ENCODE peak calls at places on chromosomes 6 and 20, in six cellular contexts. One of them, this sample, is unnamed. For H3K4me1, the result is how much of the 10 kb centered on the place peaks cover.

GRCh38 chr6:33248643-33248931 is 23.1 kb downstream of the VPS52 start:
- DNase-seq in stomach: peak
- DNase-seq in heart left ventricle: no peak
- DNase-seq in adrenal gland: no peak
- DNase-seq in endothelial cell of umbilical vein: no peak
- DNase-seq in A549: no peak
- DNase-seq in this sample: no peak

GRCh38 chr6:43814865-43815264 is 44.9 kb downstream of the VEGFA start:
- DNase-seq in stomach: no peak
- DNase-seq in heart left ventricle: no peak
- DNase-seq in adrenal gland: no peak
- DNase-seq in endothelial cell of umbilical vein: no peak
- DNase-seq in A549: no peak
- DNase-seq in this sample: no peak

GRCh38 chr20:4102381-4102780 is 87.0 kb upstream of the RNF24 start:
- DNase-seq in stomach: no peak
- DNase-seq in heart left ventricle: no peak
- DNase-seq in adrenal gland: no peak
- DNase-seq in endothelial cell of umbilical vein: no peak
- DNase-seq in A549: no peak
- DNase-seq in this sample: no peak

GRCh38 chr6:124487778-124488431 is 474.3 kb upstream of the RNF217 start:
- DNase-seq in stomach: no peak
- DNase-seq in heart left ventricle: no peak
- DNase-seq in adrenal gland: no peak
- DNase-seq in endothelial cell of umbilical vein: peak
- DNase-seq in A549: no peak
- DNase-seq in this sample: no peak

GRCh38 chr6:90217621-90218496 is 78.8 kb downstream of the BACH2 start:
- DNase-seq in stomach: peak
- DNase-seq in heart left ventricle: peak
- DNase-seq in adrenal gland: no peak
- DNase-seq in endothelial cell of umbilical vein: no peak
- DNase-seq in A549: peak
- DNase-seq in this sample: peak

GRCh38 chr6:63644668-63645326 is 9.2 kb downstream of the PHF3 start:
- DNase-seq in stomach: no peak
- DNase-seq in heart left ventricle: no peak
- DNase-seq in adrenal gland: no peak
- DNase-seq in endothelial cell of umbilical vein: peak
- DNase-seq in A549: no peak
- DNase-seq in this sample: no peak

GRCh38 chr6:81648502-81648901 is 104.0 kb downstream of the TENT5A start:
- DNase-seq in stomach: no peak
- DNase-seq in heart left ventricle: no peak
- DNase-seq in adrenal gland: no peak
- DNase-seq in endothelial cell of umbilical vein: no peak
- DNase-seq in A549: no peak
- DNase-seq in this sample: no peak

GRCh38 chr6:8322659-8323058 is 112.7 kb downstream of the SLC35B3 start:
- DNase-seq in stomach: no peak
- DNase-seq in heart left ventricle: no peak
- DNase-seq in adrenal gland: no peak
- DNase-seq in endothelial cell of umbilical vein: no peak
- DNase-seq in A549: no peak
- DNase-seq in this sample: no peak

GRCh38 chr6:8743146-8743745 is 307.9 kb upstream of the SLC35B3 start:
- DNase-seq in stomach: no peak
- DNase-seq in heart left ventricle: no peak
- DNase-seq in adrenal gland: peak
- DNase-seq in endothelial cell of umbilical vein: no peak
- DNase-seq in A549: peak
- DNase-seq in this sample: no peak

GRCh38 chr6:84675651-84676050 is 88.7 kb downstream of the TBX18 start:
- DNase-seq in stomach: no peak
- DNase-seq in heart left ventricle: no peak
- DNase-seq in adrenal gland: no peak
- DNase-seq in endothelial cell of umbilical vein: no peak
- DNase-seq in A549: no peak
- DNase-seq in this sample: no peak

GRCh38 chr6:108174371-108175175 is 8.8 kb downstream of the NR2E1 start:
- DNase-seq in stomach: no peak
- DNase-seq in heart left ventricle: no peak
- DNase-seq in adrenal gland: no peak
- DNase-seq in endothelial cell of umbilical vein: no peak
- DNase-seq in A549: no peak
- DNase-seq in this sample: peak

GRCh38 chr20:10228330-10228729 is 9.7 kb downstream of the SNAP25 start:
- DNase-seq in stomach: peak
- DNase-seq in heart left ventricle: no peak
- DNase-seq in adrenal gland: no peak
- DNase-seq in endothelial cell of umbilical vein: no peak
- DNase-seq in A549: no peak
- DNase-seq in this sample: no peak

GRCh38 chr6:69097948-69098347 is 462.9 kb downstream of the ADGRB3 start:
- DNase-seq in stomach: no peak
- DNase-seq in heart left ventricle: no peak
- DNase-seq in adrenal gland: no peak
- DNase-seq in endothelial cell of umbilical vein: no peak
- DNase-seq in A549: no peak
- DNase-seq in this sample: no peak

GRCh38 chr6:40916816-40917215 is 122.2 kb downstream of the UNC5CL start:
- DNase-seq in stomach: no peak
- DNase-seq in heart left ventricle: no peak
- DNase-seq in adrenal gland: no peak
- DNase-seq in endothelial cell of umbilical vein: no peak
- DNase-seq in A549: no peak
- DNase-seq in this sample: no peak

GRCh38 chr20:60210779-60211617 is 252.8 kb downstream of the CDH26 start:
- DNase-seq in stomach: peak
- DNase-seq in heart left ventricle: peak
- DNase-seq in adrenal gland: peak
- DNase-seq in endothelial cell of umbilical vein: no peak
- DNase-seq in A549: peak
- DNase-seq in this sample: peak

GRCh38 chr6:80640176-80640575 is 533.7 kb downstream of the BCKDHB start:
- DNase-seq in stomach: no peak
- DNase-seq in heart left ventricle: no peak
- DNase-seq in adrenal gland: no peak
- DNase-seq in endothelial cell of umbilical vein: no peak
- DNase-seq in A549: no peak
- DNase-seq in this sample: no peak

GRCh38 chr6:48560408-48560807 is 449.4 kb upstream of the PTCHD4 start:
- DNase-seq in stomach: no peak
- DNase-seq in heart left ventricle: no peak
- DNase-seq in adrenal gland: no peak
- DNase-seq in endothelial cell of umbilical vein: peak
- DNase-seq in A549: no peak
- DNase-seq in this sample: no peak

GRCh38 chr6:125252891-125253290 is 48.9 kb downstream of the HDDC2 start:
- DNase-seq in stomach: no peak
- DNase-seq in heart left ventricle: no peak
- DNase-seq in adrenal gland: no peak
- DNase-seq in endothelial cell of umbilical vein: no peak
- DNase-seq in A549: no peak
- DNase-seq in this sample: no peak

GRCh38 chr6:33856655-33857054 is 52.9 kb upstream of the MLN start:
- DNase-seq in stomach: peak
- DNase-seq in heart left ventricle: no peak
- DNase-seq in adrenal gland: no peak
- DNase-seq in endothelial cell of umbilical vein: no peak
- DNase-seq in A549: no peak
- DNase-seq in this sample: peak

GRCh38 chr6:116522896-116523295 is 11.5 kb downstream of the CALHM5 start:
- DNase-seq in stomach: no peak
- DNase-seq in heart left ventricle: no peak
- DNase-seq in adrenal gland: no peak
- DNase-seq in endothelial cell of umbilical vein: no peak
- DNase-seq in A549: no peak
- DNase-seq in this sample: no peak

GRCh38 chr6:154370545-154370944 is 13.9 kb upstream of the IPCEF1 start:
- DNase-seq in stomach: no peak
- DNase-seq in heart left ventricle: no peak
- DNase-seq in adrenal gland: peak
- DNase-seq in endothelial cell of umbilical vein: peak
- DNase-seq in A549: no peak
- DNase-seq in this sample: no peak

GRCh38 chr20:62642666-62643520 is 590 bp downstream of the SLCO4A1 start:
- DNase-seq in stomach: peak
- DNase-seq in heart left ventricle: no peak
- DNase-seq in adrenal gland: no peak
- DNase-seq in endothelial cell of umbilical vein: peak
- DNase-seq in A549: no peak
- DNase-seq in this sample: no peak

GRCh38 chr20:62643521-62644043 is 1.3 kb downstream of the SLCO4A1 start:
- DNase-seq in stomach: peak
- DNase-seq in heart left ventricle: no peak
- DNase-seq in adrenal gland: no peak
- DNase-seq in endothelial cell of umbilical vein: no peak
- DNase-seq in A549: no peak
- DNase-seq in this sample: no peak

GRCh38 chr20:62644044-62644795 is 1.9 kb downstream of the SLCO4A1 start:
- DNase-seq in stomach: peak
- DNase-seq in heart left ventricle: no peak
- DNase-seq in adrenal gland: no peak
- DNase-seq in endothelial cell of umbilical vein: no peak
- DNase-seq in A549: no peak
- DNase-seq in this sample: no peak

GRCh38 chr20:62640870-62641748 is 1.2 kb upstream of the SLCO4A1 start:
- DNase-seq in stomach: no peak
- DNase-seq in heart left ventricle: no peak
- DNase-seq in adrenal gland: no peak
- DNase-seq in endothelial cell of umbilical vein: no peak
- DNase-seq in A549: no peak
- DNase-seq in this sample: no peak

GRCh38 chr20:62641749-62642665 is at the start of gene SLCO4A1:
- DNase-seq in stomach: peak
- DNase-seq in heart left ventricle: peak
- DNase-seq in adrenal gland: peak
- DNase-seq in endothelial cell of umbilical vein: peak
- DNase-seq in A549: peak
- DNase-seq in this sample: peak
- H3K4me1 ChIP-seq in stomach: half or more
- H3K4me1 ChIP-seq in heart left ventricle: half or more
- H3K4me1 ChIP-seq in adrenal gland: under half
- H3K4me1 ChIP-seq in endothelial cell of umbilical vein: under half
- H3K4me1 ChIP-seq in A549: under half
- H3K4me1 ChIP-seq in this sample: under half

GRCh38 chr20:38952153-38952552 is 10.0 kb upstream of the DHX35 start:
- DNase-seq in stomach: no peak
- DNase-seq in heart left ventricle: no peak
- DNase-seq in adrenal gland: no peak
- DNase-seq in endothelial cell of umbilical vein: no peak
- DNase-seq in A549: no peak
- DNase-seq in this sample: no peak

GRCh38 chr20:38953630-38954340 is 8.4 kb upstream of the DHX35 start:
- DNase-seq in stomach: no peak
- DNase-seq in heart left ventricle: no peak
- DNase-seq in adrenal gland: no peak
- DNase-seq in endothelial cell of umbilical vein: no peak
- DNase-seq in A549: no peak
- DNase-seq in this sample: no peak

GRCh38 chr20:38947931-38948362 is 14.2 kb upstream of the DHX35 start:
- DNase-seq in stomach: no peak
- DNase-seq in heart left ventricle: no peak
- DNase-seq in adrenal gland: no peak
- DNase-seq in endothelial cell of umbilical vein: no peak
- DNase-seq in A549: no peak
- DNase-seq in this sample: no peak

GRCh38 chr20:38950254-38950653 is 11.9 kb upstream of the DHX35 start:
- DNase-seq in stomach: no peak
- DNase-seq in heart left ventricle: no peak
- DNase-seq in adrenal gland: no peak
- DNase-seq in endothelial cell of umbilical vein: no peak
- DNase-seq in A549: no peak
- DNase-seq in this sample: no peak

DNA sequence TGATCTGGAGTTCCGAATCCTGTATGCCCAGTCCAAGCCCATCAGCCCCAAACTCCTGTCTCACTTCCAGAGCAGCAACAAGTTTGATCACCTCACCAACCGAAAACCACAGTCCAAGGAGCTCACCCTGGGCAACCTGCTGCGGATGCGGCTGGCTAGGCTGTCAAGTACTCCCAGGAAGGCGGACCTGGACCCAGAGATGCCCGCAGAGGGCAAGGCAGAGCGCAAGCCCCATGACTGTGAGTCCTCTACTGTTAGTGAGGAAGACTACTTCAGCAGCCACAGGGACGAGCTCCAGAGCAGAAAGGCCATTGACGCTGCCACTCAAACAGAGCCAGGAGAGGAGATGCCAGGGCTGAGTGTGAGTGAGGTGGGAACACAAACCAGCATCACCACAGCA is 10.5 kb upstream of the DHX35 start:
- DNase-seq in stomach: no peak
- DNase-seq in heart left ventricle: no peak
- DNase-seq in adrenal gland: no peak
- DNase-seq in endothelial cell of umbilical vein: no peak
- DNase-seq in A549: no peak
- DNase-seq in this sample: no peak
- TF ChIP-seq CTCF in stomach: no peak
- TF ChIP-seq CTCF in heart left ventricle: no peak
- TF ChIP-seq CTCF in adrenal gland: no peak
- TF ChIP-seq CTCF in endothelial cell of umbilical vein: no peak
- TF ChIP-seq CTCF in A549: no peak
- TF ChIP-seq CTCF in this sample: no peak

GRCh38 chr20:25514747-25515340 is 70.5 kb downstream of the NINL start:
- DNase-seq in stomach: no peak
- DNase-seq in heart left ventricle: no peak
- DNase-seq in adrenal gland: no peak
- DNase-seq in endothelial cell of umbilical vein: no peak
- DNase-seq in A549: no peak
- DNase-seq in this sample: no peak
- H3K4me3 ChIP-seq in stomach: no peak
- H3K4me3 ChIP-seq in heart left ventricle: no peak
- H3K4me3 ChIP-seq in adrenal gland: no peak
- H3K4me3 ChIP-seq in endothelial cell of umbilical vein: no peak
- H3K4me3 ChIP-seq in A549: no peak
- H3K4me3 ChIP-seq in this sample: no peak

GRCh38 chr6:159105716-159106115 is 60.9 kb upstream of the TAGAP start:
- DNase-seq in stomach: no peak
- DNase-seq in heart left ventricle: no peak
- DNase-seq in adrenal gland: no peak
- DNase-seq in endothelial cell of umbilical vein: no peak
- DNase-seq in A549: no peak
- DNase-seq in this sample: no peak

GRCh38 chr6:159106627-159107241 is 61.9 kb upstream of the TAGAP start:
- DNase-seq in stomach: peak
- DNase-seq in heart left ventricle: peak
- DNase-seq in adrenal gland: peak
- DNase-seq in endothelial cell of umbilical vein: peak
- DNase-seq in A549: peak
- DNase-seq in this sample: peak

GRCh38 chr6:159109391-159109790 is 59.8 kb upstream of the FNDC1 start:
- DNase-seq in stomach: peak
- DNase-seq in heart left ventricle: no peak
- DNase-seq in adrenal gland: no peak
- DNase-seq in endothelial cell of umbilical vein: no peak
- DNase-seq in A549: no peak
- DNase-seq in this sample: no peak

GRCh38 chr6:159108438-159108985 is 60.7 kb upstream of the FNDC1 start:
- DNase-seq in stomach: no peak
- DNase-seq in heart left ventricle: no peak
- DNase-seq in adrenal gland: no peak
- DNase-seq in endothelial cell of umbilical vein: no peak
- DNase-seq in A549: no peak
- DNase-seq in this sample: no peak

GRCh38 chr6:159107451-159108260 is 61.5 kb upstream of the FNDC1 start:
- DNase-seq in stomach: peak
- DNase-seq in heart left ventricle: no peak
- DNase-seq in adrenal gland: no peak
- DNase-seq in endothelial cell of umbilical vein: no peak
- DNase-seq in A549: no peak
- DNase-seq in this sample: peak
- H3K4me1 ChIP-seq in stomach: under half
- H3K4me1 ChIP-seq in heart left ventricle: half or more
- H3K4me1 ChIP-seq in adrenal gland: under half
- H3K4me1 ChIP-seq in endothelial cell of umbilical vein: under half
- H3K4me1 ChIP-seq in A549: under half
- H3K4me1 ChIP-seq in this sample: half or more

This sample was measured in CD8-positive, alpha-beta T cell.